ENCODE peak calls at places on chromosomes 16 and 17, in six cellular contexts. C is cardiac fibroblast, V is AG04449, G is A549, M is uterus, K is fibroblast of the aortic adventitia. R is an unnamed sample.

GRCh38 chr16:4052801-4053662 is 63.2 kb downstream of the ADCY9 start:
- DNase-seq in C (peak), V (no peak), G (no peak), M (no peak), K (peak), R (no peak)

GRCh38 chr16:83603981-83604570 is 203.7 kb upstream of the HSBP1 start:
- DNase-seq in C (no peak), V (no peak), G (no peak), M (no peak), K (no peak), R (no peak)

GRCh38 chr17:74085434-74085833 is 118.0 kb upstream of the RPL38 start:
- DNase-seq in C (no peak), V (no peak), G (peak), M (no peak), K (no peak), R (peak)

GRCh38 chr17:37447641-37448040 is 41.0 kb downstream of the TADA2A start:
- DNase-seq in C (peak), V (no peak), G (no peak), M (no peak), K (peak), R (peak)

GRCh38 chr16:2284797-2285576 is 17.1 kb upstream of the RNPS1 start:
- DNase-seq in C (no peak), V (no peak), G (no peak), M (no peak), K (no peak), R (no peak)

GRCh38 chr16:19213885-19214284 is 45.8 kb downstream of the SYT17 start:
- DNase-seq in C (no peak), V (no peak), G (peak), M (no peak), K (no peak), R (no peak)

GRCh38 chr16:70777973-70778406 is 23.0 kb downstream of the VAC14 start:
- DNase-seq in C (no peak), V (no peak), G (peak), M (peak), K (peak), R (peak)

GRCh38 chr17:79812969-79813825 is 16.3 kb upstream of the CBX8 start:
- DNase-seq in C (no peak), V (no peak), G (no peak), M (no peak), K (no peak), R (no peak)

GRCh38 chr16:8905168-8905762 is 23.1 kb downstream of the LITAFD start:
- DNase-seq in C (peak), V (no peak), G (peak), M (no peak), K (peak), R (peak)

GRCh38 chr17:82692268-82692667 is 6.2 kb downstream of the RAB40B start:
- DNase-seq in C (no peak), V (no peak), G (no peak), M (no peak), K (no peak), R (no peak)

DNA sequence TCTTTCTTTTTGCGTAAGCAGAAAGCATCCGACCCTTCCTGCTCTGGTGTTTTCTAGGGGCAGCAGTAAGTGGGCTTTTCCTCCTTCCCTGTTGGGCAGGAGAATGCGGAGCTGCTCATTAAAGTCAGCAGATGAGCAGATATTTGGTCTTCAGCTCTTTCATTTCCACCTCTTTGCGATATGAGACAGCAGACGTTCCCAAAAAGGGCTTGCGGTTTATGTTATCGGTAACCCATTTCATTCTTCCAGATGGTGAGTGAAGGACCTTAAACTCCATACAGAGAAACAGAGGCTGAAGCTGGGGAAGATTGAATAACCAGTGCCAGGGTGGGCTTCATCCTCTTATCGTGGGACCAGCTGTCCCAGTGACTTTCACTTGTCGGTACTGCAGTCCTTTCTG is 40.7 kb downstream of the KSR1 start:
- DNase-seq in C (no peak), V (no peak), G (no peak), M (no peak), K (no peak), R (no peak)
- H3K4me3 ChIP-seq in C (no peak), V (no peak), G (no peak), M (no peak), K (no peak), R (no peak)

GRCh38 chr16:73176577-73177013 is 128.7 kb upstream of the ZFHX3 start:
- DNase-seq in C (peak), V (peak), G (peak), M (no peak), K (peak), R (peak)
- TF ChIP-seq CTCF in C (peak), V (peak), G (peak), M (peak), K (peak), R (peak)

GRCh38 chr17:51169340-51169739 is 3.1 kb downstream of the NME2 start:
- DNase-seq in C (no peak), V (no peak), G (no peak), M (no peak), K (no peak), R (no peak)
- H3K4me3 ChIP-seq in C (no peak), V (no peak), G (no peak), M (no peak), K (no peak), R (no peak)

GRCh38 chr17:5019475-5019956 is 15.7 kb downstream of the SLC52A1 start:
- DNase-seq in C (no peak), V (no peak), G (no peak), M (no peak), K (no peak), R (peak)
- TF ChIP-seq CTCF in C (no peak), V (peak), G (peak), M (no peak), K (no peak), R (peak)